ENCODE peak calls at places on chromosome 10, in five cellular contexts. K is transverse colon, I is stomach, L is K562, D is H1. B is an unnamed sample.

GRCh38 chr10:101397140-101397539 is 43.2 kb downstream of the BTRC start:
- DNase-seq in K (no peak), I (no peak), L (peak; percentile 18), D (no peak), B (no peak)

GRCh38 chr10:70479161-70479531 is 579 bp downstream of the PALD1 start:
- DNase-seq in K (no peak), I (no peak), L (no peak), D (peak; percentile 79), B (no peak)

GRCh38 chr10:113232928-113233511 is 283.0 kb downstream of the TCF7L2 start:
- DNase-seq in K (no peak), I (no peak), L (no peak), D (peak; percentile 45), B (peak; percentile 62)

GRCh38 chr10:101893510-101894120 is 50.0 kb upstream of the KCNIP2 start:
- DNase-seq in K (no peak), I (no peak), L (no peak), D (no peak), B (no peak)

GRCh38 chr10:59019603-59020002 is 156.8 kb upstream of the PHYHIPL start:
- DNase-seq in K (no peak), I (no peak), L (no peak), D (no peak), B (no peak)

GRCh38 chr10:91883549-91884542 is 25.4 kb downstream of the FGFBP3 start:
- DNase-seq in K (no peak), I (peak; percentile 43), L (no peak), D (no peak), B (no peak)

GRCh38 chr10:43211431-43212042 is 55.3 kb downstream of the RASGEF1A start:
- DNase-seq in K (no peak), I (no peak), L (no peak), D (no peak), B (no peak)

GRCh38 chr10:46096426-46096825 is 50.4 kb upstream of the MSMB start:
- DNase-seq in K (no peak), I (no peak), L (no peak), D (no peak), B (peak; percentile 86)

GRCh38 chr10:114940735-114941134 is 2.7 kb downstream of the TRUB1 start:
- DNase-seq in K (no peak), I (no peak), L (no peak), D (no peak), B (no peak)

GRCh38 chr10:72228318-72228751 is 12.3 kb upstream of the ASCC1 start:
- DNase-seq in K (no peak), I (no peak), L (no peak), D (no peak), B (no peak)

GRCh38 chr10:62099299-62099698 is 169.3 kb downstream of the RTKN2 start:
- DNase-seq in K (no peak), I (no peak), L (no peak), D (no peak), B (no peak)

GRCh38 chr10:106033065-106033464 is 1131.4 kb downstream of the SORCS1 start:
- DNase-seq in K (no peak), I (no peak), L (no peak), D (no peak), B (no peak)

GRCh38 chr10:25758041-25758457 is 176.0 kb upstream of the MYO3A start:
- DNase-seq in K (no peak), I (no peak), L (peak; percentile 45), D (no peak), B (peak; percentile 45)

GRCh38 chr10:45490277-45490676 is 116.3 kb downstream of the ALOX5 start:
- DNase-seq in K (no peak), I (no peak), L (no peak), D (no peak), B (no peak)

GRCh38 chr10:43123361-43124093 is 14.7 kb upstream of the CSGALNACT2 start:
- DNase-seq in K (peak; percentile 5), I (peak; percentile 18), L (no peak), D (peak; percentile 32), B (no peak)

GRCh38 chr10:109973430-109973829 is 34.4 kb upstream of the ADD3 start:
- DNase-seq in K (no peak), I (no peak), L (no peak), D (no peak), B (no peak)

GRCh38 chr10:31749981-31750850 is 178.4 kb downstream of the ARHGAP12 start:
- DNase-seq in K (peak; percentile 32), I (no peak), L (no peak), D (no peak), B (no peak)

GRCh38 chr10:33509231-33509871 is 174.9 kb upstream of the NRP1 start:
- DNase-seq in K (peak; percentile 38), I (peak; percentile 31), L (no peak), D (no peak), B (peak; percentile 17)

GRCh38 chr10:80459047-80459865 is 5.1 kb downstream of the TSPAN14 start:
- DNase-seq in K (peak; percentile 86), I (peak; percentile 75), L (peak; percentile 87), D (no peak), B (no peak)

GRCh38 chr10:1094112-1095057 is 38.2 kb downstream of the WDR37 start:
- DNase-seq in K (no peak), I (no peak), L (no peak), D (no peak), B (no peak)

GRCh38 chr10:117133273-117134083 is 4.6 kb downstream of the VAX1 start:
- DNase-seq in K (no peak), I (no peak), L (no peak), D (peak; percentile 59), B (no peak)

GRCh38 chr10:71924771-71925170 is 39.4 kb upstream of the CHST3 start:
- DNase-seq in K (no peak), I (no peak), L (no peak), D (no peak), B (no peak)

DNA sequence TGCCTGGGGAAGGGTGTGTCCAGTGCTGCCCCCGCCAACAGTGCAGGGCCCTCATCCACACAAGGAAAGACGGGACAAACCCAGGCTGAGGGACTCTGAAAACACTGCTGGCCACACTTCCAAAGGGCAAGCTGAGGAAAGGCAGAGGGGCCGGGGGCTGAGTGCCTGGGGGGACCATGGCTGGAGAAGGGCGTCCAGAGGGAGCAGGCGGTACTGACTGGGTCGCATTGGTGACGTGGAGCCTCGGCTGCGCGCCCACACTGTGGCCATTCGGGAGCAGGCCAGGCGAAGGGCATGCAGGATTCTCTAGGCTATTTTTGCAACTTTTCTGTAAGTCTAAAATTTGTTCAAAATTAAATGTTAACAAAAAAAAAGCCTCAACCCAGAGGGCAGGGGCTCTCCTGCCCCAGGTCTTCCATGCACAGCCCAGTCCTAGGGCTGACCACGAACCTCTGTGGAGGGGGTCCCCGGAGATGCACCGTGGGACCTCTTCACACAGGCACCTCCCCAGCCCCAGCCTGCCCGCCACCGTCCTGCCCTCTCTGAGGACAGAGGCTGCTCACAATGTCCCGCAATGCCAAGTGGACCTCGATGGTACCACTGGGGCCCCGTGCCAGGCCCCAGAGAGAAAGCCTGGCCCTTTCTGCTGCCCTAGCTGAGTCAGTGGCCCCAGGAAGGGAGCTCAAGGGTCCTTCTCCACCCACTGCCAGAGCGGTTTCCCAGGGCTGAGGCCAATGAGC is 10.4 kb downstream of the ADAM8 start:
- DNase-seq in K (no peak), I (no peak), L (no peak), D (no peak), B (no peak)
- TF ChIP-seq POLR2A in K (no peak), I (no peak), L (no peak), D (no peak), B (no peak)

GRCh38 chr10:89478085-89478738 is 57.2 kb downstream of the SLC16A12 start:
- DNase-seq in K (no peak), I (no peak), L (no peak), D (peak; percentile 49), B (no peak)

GRCh38 chr10:89481662-89482061 is 53.7 kb downstream of the SLC16A12 start:
- DNase-seq in K (no peak), I (no peak), L (no peak), D (no peak), B (no peak)

GRCh38 chr10:89479255-89479654 is 56.1 kb downstream of the SLC16A12 start:
- DNase-seq in K (no peak), I (no peak), L (no peak), D (no peak), B (no peak)

GRCh38 chr10:89478739-89479116 is 56.7 kb downstream of the SLC16A12 start:
- DNase-seq in K (no peak), I (no peak), L (no peak), D (no peak), B (no peak)

GRCh38 chr10:89480047-89480446 is 55.3 kb downstream of the SLC16A12 start:
- DNase-seq in K (no peak), I (no peak), L (no peak), D (no peak), B (no peak)
- TF ChIP-seq POLR2AphosphoS5 in K (no peak), I (no peak), L (no peak), D (no peak), B (peak; percentile 23)

GRCh38 chr10:79401015-79401921 is 44.2 kb downstream of the ZCCHC24 start:
- DNase-seq in K (no peak), I (no peak), L (no peak), D (no peak), B (no peak)
- TF ChIP-seq EP300 in K (no peak), I (peak; percentile 78), L (no peak), D (no peak), B (no peak)

DNA sequence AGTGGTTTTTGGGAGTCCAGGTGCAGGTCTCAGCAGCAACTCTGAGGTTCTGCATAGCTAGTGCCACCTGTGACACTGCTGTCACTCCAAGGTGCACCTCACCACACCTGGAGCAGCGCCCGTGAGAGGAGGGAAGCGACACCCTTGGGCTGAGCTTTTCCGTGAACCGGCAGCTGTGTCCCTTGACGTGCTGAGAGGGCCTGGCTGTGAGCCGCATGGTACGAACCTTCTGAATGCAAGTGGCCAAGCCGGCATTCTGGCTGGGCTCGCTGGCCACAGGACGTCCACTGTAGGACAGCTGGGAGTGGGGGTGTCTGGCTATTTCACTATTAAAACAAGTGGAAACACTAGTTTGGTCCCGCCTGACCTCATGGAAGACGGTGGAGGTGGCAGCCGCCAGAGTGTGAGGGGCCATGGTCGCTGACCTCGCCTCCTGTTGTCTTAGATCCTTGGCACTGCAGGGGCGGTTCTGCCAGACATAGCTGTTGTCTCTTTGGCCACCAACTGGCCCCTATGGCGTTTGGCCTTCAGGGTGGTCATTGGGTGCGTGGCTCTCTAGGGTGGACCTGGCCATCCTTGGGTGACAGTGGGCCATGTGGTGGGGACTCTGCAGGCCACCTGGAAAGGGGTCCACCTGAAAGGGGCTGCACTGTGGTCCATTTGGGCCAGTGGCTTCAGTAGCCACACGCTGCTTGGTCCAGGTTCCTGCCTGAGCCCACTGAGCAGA is 12.9 kb downstream of the INPP5A start:
- DNase-seq in K (no peak), I (peak; percentile 24), L (peak; percentile 3), D (no peak), B (no peak)
- TF ChIP-seq POLR2A in K (no peak), I (no peak), L (no peak), D (no peak), B (no peak)

GRCh38 chr10:63210611-63211196 is 77.6 kb downstream of the NRBF2 start:
- DNase-seq in K (no peak), I (no peak), L (no peak), D (no peak), B (no peak)
- TF ChIP-seq POLR2AphosphoS5 in K (no peak), I (no peak), L (no peak), D (no peak), B (no peak)

GRCh38 chr10:127029061-127029460 is 123.8 kb downstream of the DOCK1 start:
- DNase-seq in K (no peak), I (no peak), L (no peak), D (no peak), B (no peak)
- TF ChIP-seq EP300 in K (no peak), I (no peak), L (no peak), D (no peak), B (no peak)

B was measured in esophagus muscularis mucosa.